ENCODE peak calls at places on chromosomes 11 and 22, in five cellular contexts. One of them, this sample, is unnamed. For H3K4me1, the result is how much of the 10 kb centered on the place peaks cover.

GRCh38 chr11:19829109-19829790 is 116.6 kb downstream of the NAV2 start:
- DNase-seq in lung: peak
- DNase-seq in ascending aorta: no peak
- DNase-seq in H9: no peak
- DNase-seq in IMR-90: no peak
- DNase-seq in this sample: peak

GRCh38 chr11:87300640-87301381 is 263.1 kb downstream of the TMEM135 start:
- DNase-seq in lung: no peak
- DNase-seq in ascending aorta: no peak
- DNase-seq in H9: no peak
- DNase-seq in IMR-90: peak
- DNase-seq in this sample: no peak

GRCh38 chr11:11608783-11609232 is 13.0 kb downstream of the GALNT18 start:
- DNase-seq in lung: no peak
- DNase-seq in ascending aorta: no peak
- DNase-seq in H9: no peak
- DNase-seq in IMR-90: peak
- DNase-seq in this sample: peak

GRCh38 chr22:44628856-44629255 is 73.1 kb upstream of the PRR5 start:
- DNase-seq in lung: no peak
- DNase-seq in ascending aorta: no peak
- DNase-seq in H9: no peak
- DNase-seq in IMR-90: no peak
- DNase-seq in this sample: no peak

GRCh38 chr11:7384691-7385090 is 100.6 kb upstream of the OLFML1 start:
- DNase-seq in lung: no peak
- DNase-seq in ascending aorta: no peak
- DNase-seq in H9: no peak
- DNase-seq in IMR-90: no peak
- DNase-seq in this sample: no peak

GRCh38 chr11:129705341-129705740 is 110.3 kb upstream of the TMEM45B start:
- DNase-seq in lung: no peak
- DNase-seq in ascending aorta: no peak
- DNase-seq in H9: no peak
- DNase-seq in IMR-90: no peak
- DNase-seq in this sample: no peak

GRCh38 chr22:19514831-19515565 is 9.2 kb downstream of the CLDN5 start:
- DNase-seq in lung: no peak
- DNase-seq in ascending aorta: no peak
- DNase-seq in H9: no peak
- DNase-seq in IMR-90: peak
- DNase-seq in this sample: no peak

GRCh38 chr11:117016747-117017146 is 81.5 kb downstream of the SIK3 start:
- DNase-seq in lung: no peak
- DNase-seq in ascending aorta: no peak
- DNase-seq in H9: no peak
- DNase-seq in IMR-90: no peak
- DNase-seq in this sample: no peak

GRCh38 chr11:65907878-65908277 is 7.7 kb upstream of the FOSL1 start:
- DNase-seq in lung: no peak
- DNase-seq in ascending aorta: no peak
- DNase-seq in H9: no peak
- DNase-seq in IMR-90: no peak
- DNase-seq in this sample: no peak

GRCh38 chr11:95853138-95853537 is 62.8 kb downstream of the CEP57 start:
- DNase-seq in lung: no peak
- DNase-seq in ascending aorta: no peak
- DNase-seq in H9: no peak
- DNase-seq in IMR-90: no peak
- DNase-seq in this sample: no peak

GRCh38 chr22:45717787-45718186 is 46.2 kb downstream of the ATXN10 start:
- DNase-seq in lung: no peak
- DNase-seq in ascending aorta: no peak
- DNase-seq in H9: no peak
- DNase-seq in IMR-90: peak
- DNase-seq in this sample: no peak

GRCh38 chr11:1778141-1778911 is 14.6 kb upstream of the CTSD start:
- DNase-seq in lung: no peak
- DNase-seq in ascending aorta: no peak
- DNase-seq in H9: no peak
- DNase-seq in IMR-90: no peak
- DNase-seq in this sample: no peak

GRCh38 chr22:29483254-29483653 is 3.2 kb downstream of the NEFH start:
- DNase-seq in lung: no peak
- DNase-seq in ascending aorta: no peak
- DNase-seq in H9: peak
- DNase-seq in IMR-90: no peak
- DNase-seq in this sample: no peak

GRCh38 chr11:103183981-103184592 is 74.9 kb downstream of the DYNC2H1 start:
- DNase-seq in lung: no peak
- DNase-seq in ascending aorta: no peak
- DNase-seq in H9: no peak
- DNase-seq in IMR-90: no peak
- DNase-seq in this sample: no peak

GRCh38 chr22:17918840-17919239 is 105.5 kb downstream of the MICAL3 start:
- DNase-seq in lung: no peak
- DNase-seq in ascending aorta: no peak
- DNase-seq in H9: no peak
- DNase-seq in IMR-90: peak
- DNase-seq in this sample: no peak

GRCh38 chr22:35434061-35434750 is 34.3 kb downstream of the MCM5 start:
- DNase-seq in lung: no peak
- DNase-seq in ascending aorta: no peak
- DNase-seq in H9: no peak
- DNase-seq in IMR-90: no peak
- DNase-seq in this sample: no peak

GRCh38 chr22:35467788-35468187 is 67.8 kb downstream of the MCM5 start:
- DNase-seq in lung: peak
- DNase-seq in ascending aorta: no peak
- DNase-seq in H9: peak
- DNase-seq in IMR-90: peak
- DNase-seq in this sample: peak

GRCh38 chr22:48459859-48460823 is 1367.5 kb downstream of the BRD1 start:
- DNase-seq in lung: no peak
- DNase-seq in ascending aorta: no peak
- DNase-seq in H9: no peak
- DNase-seq in IMR-90: no peak
- DNase-seq in this sample: no peak

GRCh38 chr11:76347391-76347790 is 33.5 kb downstream of the THAP12 start:
- DNase-seq in lung: no peak
- DNase-seq in ascending aorta: no peak
- DNase-seq in H9: no peak
- DNase-seq in IMR-90: no peak
- DNase-seq in this sample: no peak

GRCh38 chr22:23128269-23129108 is 13.3 kb downstream of the RSPH14 start:
- DNase-seq in lung: peak
- DNase-seq in ascending aorta: no peak
- DNase-seq in H9: peak
- DNase-seq in IMR-90: peak
- DNase-seq in this sample: peak

GRCh38 chr22:49861642-49862407 is 8.2 kb downstream of the ZBED4 start:
- DNase-seq in lung: no peak
- DNase-seq in ascending aorta: no peak
- DNase-seq in H9: no peak
- DNase-seq in IMR-90: no peak
- DNase-seq in this sample: no peak

GRCh38 chr22:28802595-28803087 is 2.3 kb upstream of the XBP1 start:
- DNase-seq in lung: no peak
- DNase-seq in ascending aorta: no peak
- DNase-seq in H9: no peak
- DNase-seq in IMR-90: no peak
- DNase-seq in this sample: no peak

GRCh38 chr11:134725939-134726639 is 314.0 kb upstream of the B3GAT1 start:
- DNase-seq in lung: no peak
- DNase-seq in ascending aorta: no peak
- DNase-seq in H9: peak
- DNase-seq in IMR-90: no peak
- DNase-seq in this sample: peak

GRCh38 chr11:76695133-76695532 is 24.6 kb upstream of the LRRC32 start:
- DNase-seq in lung: no peak
- DNase-seq in ascending aorta: no peak
- DNase-seq in H9: no peak
- DNase-seq in IMR-90: no peak
- DNase-seq in this sample: no peak

GRCh38 chr11:84390441-84391078 is 1104.4 kb upstream of the CCDC90B start:
- DNase-seq in lung: no peak
- DNase-seq in ascending aorta: no peak
- DNase-seq in H9: peak
- DNase-seq in IMR-90: no peak
- DNase-seq in this sample: no peak
- TF ChIP-seq CTCF in lung: no peak
- TF ChIP-seq CTCF in ascending aorta: no peak
- TF ChIP-seq CTCF in H9: peak
- TF ChIP-seq CTCF in IMR-90: no peak
- TF ChIP-seq CTCF in this sample: no peak

GRCh38 chr11:118048472-118049370 is 28.2 kb upstream of the TMPRSS4 start:
- DNase-seq in lung: no peak
- DNase-seq in ascending aorta: no peak
- DNase-seq in H9: no peak
- DNase-seq in IMR-90: no peak
- DNase-seq in this sample: no peak

GRCh38 chr11:118047749-118048148 is 29.1 kb upstream of the TMPRSS4 start:
- DNase-seq in lung: no peak
- DNase-seq in ascending aorta: no peak
- DNase-seq in H9: no peak
- DNase-seq in IMR-90: no peak
- DNase-seq in this sample: no peak

GRCh38 chr11:118045191-118045590 is 31.7 kb upstream of the TMPRSS4 start:
- DNase-seq in lung: no peak
- DNase-seq in ascending aorta: no peak
- DNase-seq in H9: no peak
- DNase-seq in IMR-90: no peak
- DNase-seq in this sample: no peak

GRCh38 chr11:118046964-118047700 is 29.7 kb upstream of the TMPRSS4 start:
- DNase-seq in lung: no peak
- DNase-seq in ascending aorta: no peak
- DNase-seq in H9: no peak
- DNase-seq in IMR-90: no peak
- DNase-seq in this sample: no peak

DNA sequence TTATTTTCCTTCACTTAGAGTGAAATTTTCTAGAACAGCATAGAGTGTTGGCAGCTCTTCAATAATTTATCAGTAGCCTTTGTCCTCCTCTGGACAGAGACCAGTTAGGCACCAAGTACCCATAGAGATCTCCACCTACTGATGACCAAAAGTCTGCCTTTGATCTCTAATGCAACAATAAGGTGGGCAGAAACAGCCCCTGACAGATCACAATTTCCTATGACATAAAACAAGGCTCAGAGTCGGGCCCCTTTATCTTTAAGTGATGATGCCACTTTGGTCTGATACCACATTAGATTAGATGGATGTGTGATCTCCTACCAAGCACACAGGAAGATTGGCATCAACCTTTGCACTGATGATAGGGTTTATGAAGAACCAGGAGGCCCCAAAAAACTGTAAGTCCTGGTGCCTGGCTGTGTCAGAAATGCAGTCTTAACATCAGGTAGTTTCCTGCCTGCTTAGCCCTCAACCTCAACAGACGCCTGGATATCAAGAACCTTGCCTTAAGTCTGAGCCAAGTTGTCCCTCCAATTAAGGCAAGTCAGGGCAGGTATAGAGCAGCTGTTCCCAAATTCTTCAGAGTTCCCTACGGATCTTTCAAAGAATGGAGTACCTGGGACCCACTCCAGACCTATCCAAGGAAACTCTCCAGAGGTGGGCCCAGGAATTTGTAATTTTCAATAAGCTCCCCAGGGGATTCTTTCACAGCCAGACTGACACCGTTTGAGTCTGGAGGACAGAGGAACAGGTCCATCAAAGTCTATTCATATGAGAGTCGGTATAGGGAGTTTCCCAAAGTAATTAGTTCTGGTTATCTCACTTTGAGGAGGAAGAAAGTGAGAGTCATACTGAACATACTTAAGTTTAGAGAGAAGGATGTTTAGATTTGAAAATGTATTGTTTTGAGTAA is 30.6 kb upstream of the TMPRSS4 start:
- DNase-seq in lung: peak
- DNase-seq in ascending aorta: no peak
- DNase-seq in H9: no peak
- DNase-seq in IMR-90: no peak
- DNase-seq in this sample: no peak
- H3K27ac ChIP-seq in lung: no peak
- H3K27ac ChIP-seq in ascending aorta: no peak
- H3K27ac ChIP-seq in H9: no peak
- H3K27ac ChIP-seq in IMR-90: no peak
- H3K27ac ChIP-seq in this sample: no peak

GRCh38 chr22:24180316-24181087 is 785 bp upstream of the SUSD2 start:
- DNase-seq in lung: no peak
- DNase-seq in ascending aorta: no peak
- DNase-seq in H9: no peak
- DNase-seq in IMR-90: no peak
- DNase-seq in this sample: no peak
- H3K4me1 ChIP-seq in lung: under half
- H3K4me1 ChIP-seq in ascending aorta: under half
- H3K4me1 ChIP-seq in H9: under half
- H3K4me1 ChIP-seq in IMR-90: under half
- H3K4me1 ChIP-seq in this sample: under half

DNA sequence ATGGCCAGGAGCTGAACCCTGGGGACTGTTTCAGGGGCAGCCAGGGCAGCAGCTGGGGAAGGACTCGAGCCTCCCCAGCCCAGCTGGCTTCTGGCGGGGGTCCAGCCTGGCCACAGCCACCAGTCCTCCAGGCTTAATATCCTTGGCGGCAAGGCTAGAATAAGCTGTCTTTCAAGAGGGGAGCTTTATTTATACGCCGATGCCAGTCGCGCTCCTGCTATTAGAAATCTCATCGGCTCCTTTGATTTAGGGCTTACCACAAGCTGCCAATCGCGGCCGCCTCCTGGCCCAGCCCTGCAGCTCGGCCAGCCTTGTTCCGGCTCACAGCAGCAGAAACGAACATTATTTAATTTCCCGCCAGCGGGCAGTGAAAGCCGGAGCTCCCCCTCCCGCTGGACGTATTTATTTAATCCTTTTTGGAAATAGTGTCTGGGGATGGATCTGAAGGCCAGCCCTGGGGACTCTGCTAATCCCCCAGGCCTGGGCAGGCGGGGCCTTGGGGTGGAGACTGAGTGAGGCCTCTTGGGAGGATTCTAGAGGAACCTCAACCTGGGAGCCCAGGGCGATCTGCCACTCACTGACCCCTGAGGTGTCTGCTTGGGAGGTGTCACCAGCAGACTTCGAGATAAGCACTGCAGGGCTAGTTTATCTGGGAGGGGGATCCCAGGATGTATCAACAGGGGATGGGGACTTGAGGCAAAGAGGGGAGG is 363.1 kb downstream of the MN1 start:
- DNase-seq in lung: no peak
- DNase-seq in ascending aorta: no peak
- DNase-seq in H9: no peak
- DNase-seq in IMR-90: peak
- DNase-seq in this sample: peak
- TF ChIP-seq CTCF in lung: no peak
- TF ChIP-seq CTCF in ascending aorta: peak
- TF ChIP-seq CTCF in H9: no peak
- TF ChIP-seq CTCF in IMR-90: no peak
- TF ChIP-seq CTCF in this sample: no peak

This sample was measured in thyroid gland.